ENCODE peak calls at places on chromosome 4, in six cellular contexts. B is body of pancreas, P is ovary, V is A549, U is H1, N is K562. M is an unnamed sample. For H3K4me1, the result is how much of the 10 kb centered on the place peaks cover.

GRCh38 chr4:74109894-74110605 is 11.1 kb upstream of the CXCL2 start:
- DNase-seq in B (peak), P (no peak), V (peak), U (no peak), N (no peak), M (no peak)

GRCh38 chr4:7134737-7135388 is 57.5 kb upstream of the SORCS2 start:
- DNase-seq in B (peak), P (peak), V (no peak), U (no peak), N (no peak), M (peak)

GRCh38 chr4:138595731-138596465 is 353.7 kb upstream of the SLC7A11 start:
- DNase-seq in B (peak), P (no peak), V (no peak), U (no peak), N (no peak), M (no peak)

GRCh38 chr4:107736924-107737448 is 17.0 kb upstream of the PAPSS1 start:
- DNase-seq in B (peak), P (peak), V (peak), U (no peak), N (peak), M (no peak)

GRCh38 chr4:123450393-123450792 is 53.8 kb downstream of the SPRY1 start:
- DNase-seq in B (no peak), P (no peak), V (no peak), U (no peak), N (no peak), M (no peak)

GRCh38 chr4:79650794-79651431 is 242.9 kb upstream of the GK2 start:
- DNase-seq in B (no peak), P (no peak), V (no peak), U (no peak), N (no peak), M (no peak)

GRCh38 chr4:154045086-154045485 is 256.2 kb upstream of the SFRP2 start:
- DNase-seq in B (no peak), P (no peak), V (no peak), U (no peak), N (no peak), M (no peak)

GRCh38 chr4:95674451-95675095 is 125.8 kb upstream of the UNC5C start:
- DNase-seq in B (no peak), P (no peak), V (no peak), U (no peak), N (no peak), M (no peak)

GRCh38 chr4:73067971-73068394 is 1.5 kb downstream of the COX18 start:
- DNase-seq in B (no peak), P (no peak), V (no peak), U (no peak), N (peak), M (no peak)

GRCh38 chr4:173403051-173403450 is 4.1 kb upstream of the SCRG1 start:
- DNase-seq in B (no peak), P (no peak), V (peak), U (no peak), N (no peak), M (no peak)

GRCh38 chr4:141849778-141850177 is 213.4 kb downstream of the IL15 start:
- DNase-seq in B (no peak), P (no peak), V (no peak), U (no peak), N (no peak), M (no peak)

GRCh38 chr4:42143996-42144395 is 8.5 kb downstream of the BEND4 start:
- DNase-seq in B (no peak), P (no peak), V (no peak), U (no peak), N (no peak), M (no peak)

GRCh38 chr4:32697281-32697814 is 1977.2 kb downstream of the PCDH7 start:
- DNase-seq in B (no peak), P (no peak), V (no peak), U (no peak), N (no peak), M (no peak)

GRCh38 chr4:137952116-137952515 is 290.0 kb downstream of the SLC7A11 start:
- DNase-seq in B (no peak), P (no peak), V (no peak), U (no peak), N (no peak), M (no peak)

GRCh38 chr4:81217794-81218193 is 2.8 kb upstream of the PRKG2 start:
- DNase-seq in B (no peak), P (no peak), V (no peak), U (no peak), N (no peak), M (no peak)

GRCh38 chr4:170025523-170026252 is 507 bp downstream of the MFAP3L start:
- DNase-seq in B (peak), P (peak), V (peak), U (no peak), N (no peak), M (no peak)

GRCh38 chr4:8652181-8653078 is 59.9 kb downstream of the CPZ start:
- DNase-seq in B (no peak), P (no peak), V (no peak), U (no peak), N (no peak), M (peak)

GRCh38 chr4:108031427-108032083 is 41.9 kb downstream of the HADH start:
- DNase-seq in B (no peak), P (no peak), V (no peak), U (no peak), N (peak), M (no peak)

GRCh38 chr4:85733798-85734197 is 258.8 kb downstream of the ARHGAP24 start:
- DNase-seq in B (no peak), P (no peak), V (no peak), U (no peak), N (no peak), M (no peak)

GRCh38 chr4:113446019-113446418 is 315.5 kb downstream of the CAMK2D start:
- DNase-seq in B (no peak), P (no peak), V (peak), U (no peak), N (no peak), M (no peak)

GRCh38 chr4:55947912-55948725 is 626 bp upstream of the CEP135 start:
- DNase-seq in B (no peak), P (no peak), V (peak), U (no peak), N (peak), M (no peak)

GRCh38 chr4:149785686-149786431 is 29.8 kb downstream of the IQCM start:
- DNase-seq in B (no peak), P (no peak), V (no peak), U (peak), N (no peak), M (no peak)

GRCh38 chr4:104394409-104394813 is 100.3 kb downstream of the CXXC4 start:
- DNase-seq in B (peak), P (no peak), V (no peak), U (no peak), N (no peak), M (no peak)

GRCh38 chr4:180028682-180029081 is 2214.5 kb upstream of the TENM3 start:
- DNase-seq in B (peak), P (no peak), V (peak), U (peak), N (peak), M (no peak)

GRCh38 chr4:113468165-113469022 is 293.1 kb downstream of the CAMK2D start:
- DNase-seq in B (peak), P (peak), V (peak), U (peak), N (no peak), M (peak)

GRCh38 chr4:8709729-8710360 is 117.3 kb downstream of the CPZ start:
- DNase-seq in B (no peak), P (no peak), V (no peak), U (no peak), N (no peak), M (no peak)

GRCh38 chr4:122212880-122213279 is 60.7 kb downstream of the BLTP1 start:
- DNase-seq in B (no peak), P (no peak), V (no peak), U (no peak), N (no peak), M (no peak)

GRCh38 chr4:123452585-123452984 is 56.0 kb downstream of the SPRY1 start:
- DNase-seq in B (peak), P (no peak), V (peak), U (no peak), N (no peak), M (peak)

GRCh38 chr4:7516116-7516772 is 81.5 kb upstream of the PSAPL1 start:
- DNase-seq in B (no peak), P (peak), V (no peak), U (no peak), N (no peak), M (no peak)

GRCh38 chr4:89101256-89102161 is 9.8 kb upstream of the TIGD2 start:
- DNase-seq in B (no peak), P (no peak), V (no peak), U (no peak), N (no peak), M (no peak)

GRCh38 chr4:80192937-80193336 is 4.4 kb upstream of the PRDM8 start:
- DNase-seq in B (no peak), P (no peak), V (no peak), U (no peak), N (no peak), M (no peak)

GRCh38 chr4:139509727-139510410 is 46.1 kb downstream of the SETD7 start:
- DNase-seq in B (peak), P (no peak), V (peak), U (no peak), N (peak), M (peak)

GRCh38 chr4:4947721-4948120 is 71.5 kb downstream of the CYTL1 start:
- DNase-seq in B (no peak), P (no peak), V (no peak), U (no peak), N (no peak), M (no peak)

GRCh38 chr4:68655764-68656444 is 14.5 kb downstream of the UGT2B15 start:
- DNase-seq in B (no peak), P (no peak), V (peak), U (no peak), N (no peak), M (no peak)

DNA sequence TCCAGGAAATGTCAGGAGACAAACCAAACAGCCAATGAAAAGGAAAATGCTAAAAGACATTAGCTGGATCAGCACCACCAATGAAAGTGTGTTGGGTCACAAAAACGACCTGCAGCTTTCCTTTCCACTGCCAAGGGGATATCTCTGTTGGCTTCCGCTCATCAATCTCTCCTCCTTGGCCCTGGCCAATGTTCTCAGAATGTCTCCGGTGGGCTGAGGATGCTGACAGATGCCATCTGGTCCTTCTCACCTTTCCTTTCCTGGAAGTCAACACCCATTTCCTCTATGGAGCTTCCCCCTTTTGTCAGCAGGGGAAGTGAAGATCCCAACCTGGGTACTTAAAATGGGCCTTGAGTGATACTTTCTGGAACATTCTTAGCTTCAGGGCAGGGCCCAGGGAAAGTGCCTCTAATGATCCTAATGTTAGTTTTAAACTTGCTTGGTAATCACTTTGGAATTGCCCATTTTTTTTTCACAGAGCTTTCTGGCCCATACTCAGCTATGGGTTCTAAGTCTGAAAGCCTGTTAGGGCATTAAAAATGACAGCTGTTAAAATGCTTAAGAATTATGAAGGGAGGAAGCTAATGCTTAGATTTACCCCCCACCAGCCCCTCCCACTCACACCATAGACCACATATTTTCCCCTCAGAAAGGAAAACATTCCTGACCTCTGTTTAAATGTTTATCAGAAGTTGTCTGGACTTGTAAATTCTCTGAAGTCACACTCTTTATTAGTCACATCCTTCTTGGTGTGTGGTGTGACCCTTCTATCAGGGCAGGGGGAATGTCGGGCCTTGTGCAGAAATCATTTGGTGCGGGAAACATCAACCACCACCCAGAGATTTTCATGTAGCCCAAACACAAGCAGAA is 29.2 kb downstream of the IGFBP7 start:
- DNase-seq in B (no peak), P (no peak), V (peak), U (no peak), N (no peak), M (no peak)
- H3K4me1 ChIP-seq in B (under half), P (under half), V (half or more), U (under half), N (under half), M (under half)

DNA sequence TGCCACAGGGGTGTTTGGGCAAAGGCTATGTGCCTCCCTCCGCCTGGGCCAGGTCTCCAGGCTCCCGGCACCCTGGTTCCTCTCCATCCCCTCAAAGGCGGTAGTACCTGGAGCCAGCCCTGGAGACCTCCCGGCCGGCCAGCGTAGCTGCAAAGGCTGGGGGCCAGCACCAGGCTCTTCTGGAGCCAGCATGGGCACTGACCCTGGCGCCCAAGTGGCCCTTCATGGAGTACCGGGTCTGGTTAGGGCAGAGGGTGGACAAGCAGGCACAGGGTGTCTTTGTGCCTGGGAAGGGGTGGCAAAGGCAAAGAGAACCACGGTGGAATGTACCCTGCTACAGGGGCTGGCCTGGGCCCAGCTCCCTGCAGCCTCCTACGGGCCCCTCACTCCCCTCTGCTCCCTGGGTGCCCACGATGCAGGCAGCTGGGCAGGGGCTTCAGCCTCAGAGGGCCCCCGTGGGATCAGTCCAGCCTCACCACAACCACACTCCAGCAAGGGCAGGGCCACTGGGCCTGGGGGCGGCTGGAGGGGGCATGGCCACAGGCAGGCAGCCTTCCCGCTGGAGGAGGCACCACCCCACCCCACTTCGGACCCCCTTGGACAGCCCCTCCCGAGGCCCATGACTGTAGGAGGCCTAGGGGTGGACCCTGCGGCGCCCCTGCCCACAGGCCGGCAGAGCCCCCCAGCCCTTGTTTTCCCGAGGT is 112.9 kb upstream of the NKX1-1 start:
- DNase-seq in B (no peak), P (peak), V (no peak), U (no peak), N (no peak), M (no peak)
- TF ChIP-seq POLR2A in B (no peak), P (no peak), V (no peak), U (no peak), N (no peak), M (no peak)

GRCh38 chr4:26127001-26127400 is 193.8 kb upstream of the RBPJ start:
- DNase-seq in B (no peak), P (no peak), V (no peak), U (no peak), N (no peak), M (no peak)

GRCh38 chr4:26124753-26125236 is 196.0 kb upstream of the RBPJ start:
- DNase-seq in B (no peak), P (no peak), V (no peak), U (no peak), N (no peak), M (no peak)

GRCh38 chr4:26130173-26130572 is 190.6 kb upstream of the RBPJ start:
- DNase-seq in B (no peak), P (no peak), V (no peak), U (no peak), N (no peak), M (no peak)

GRCh38 chr4:26126135-26126718 is 194.6 kb upstream of the RBPJ start:
- DNase-seq in B (no peak), P (no peak), V (no peak), U (no peak), N (no peak), M (no peak)

GRCh38 chr4:26127851-26128337 is 192.9 kb upstream of the RBPJ start:
- DNase-seq in B (peak), P (no peak), V (no peak), U (no peak), N (no peak), M (peak)
- TF ChIP-seq CTCF in B (peak), P (no peak), V (no peak), U (no peak), N (no peak), M (no peak)

GRCh38 chr4:2809610-2810180 is 16.8 kb downstream of the SH3BP2 start:
- DNase-seq in B (no peak), P (no peak), V (no peak), U (no peak), N (no peak), M (no peak)
- H3K4me1 ChIP-seq in B (under half), P (under half), V (under half), U (under half), N (under half), M (half or more)

DNA sequence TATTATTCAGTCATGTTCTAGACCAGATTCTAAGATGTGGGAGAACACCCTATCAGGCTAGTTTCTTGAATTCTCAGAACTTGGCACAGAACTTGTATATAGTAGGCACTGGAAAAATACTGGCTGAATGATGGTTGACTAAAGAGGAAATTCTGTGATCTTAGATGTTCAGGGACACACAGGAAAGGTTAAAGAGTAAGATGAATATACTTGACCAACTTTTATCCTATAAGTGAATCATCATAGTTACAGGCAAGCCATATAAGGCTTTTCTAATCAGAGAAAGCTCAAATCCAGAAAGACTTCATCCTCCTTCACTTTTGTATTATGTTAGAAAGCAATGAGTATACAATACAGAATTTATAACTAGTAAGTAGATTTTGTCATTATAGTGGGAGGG is 53.8 kb downstream of the SEPTIN11 start:
- DNase-seq in B (no peak), P (no peak), V (no peak), U (no peak), N (no peak), M (no peak)
- TF ChIP-seq POLR2A in B (no peak), P (no peak), V (no peak), U (no peak), N (no peak), M (no peak)

M was measured in stomach.